ENCODE peak calls at places on chromosomes 5 and 9, in six cellular contexts. K is H1, J is mesenchymal stem cell, U is neuronal stem cell, N is H9, G is IMR-90. D is an unnamed sample.

GRCh38 chr5:19479562-19479961 is 508.4 kb downstream of the CDH18 start:
- DNase-seq in K (no peak), J (no peak), U (no peak), N (no peak), G (no peak), D (no peak)

GRCh38 chr5:1755321-1755949 is 44.2 kb downstream of the MRPL36 start:
- DNase-seq in K (no peak), J (no peak), U (no peak), N (peak; percentile 24), G (no peak), D (no peak)

GRCh38 chr9:134564431-134565170 is 77.0 kb upstream of the COL5A1 start:
- DNase-seq in K (no peak), J (peak; percentile 90), U (no peak), N (no peak), G (peak; percentile 94), D (no peak)

GRCh38 chr5:174725261-174725990 is 1.0 kb downstream of the MSX2 start:
- DNase-seq in K (no peak), J (no peak), U (no peak), N (no peak), G (no peak), D (no peak)

GRCh38 chr5:134769206-134769605 is 10.6 kb downstream of the DDX46 start:
- DNase-seq in K (no peak), J (peak; percentile 47), U (no peak), N (no peak), G (peak; percentile 70), D (peak; percentile 38)

GRCh38 chr9:69109152-69109551 is 64.9 kb upstream of the TJP2 start:
- DNase-seq in K (no peak), J (no peak), U (no peak), N (no peak), G (no peak), D (peak; percentile 93)

GRCh38 chr5:133825631-133826289 is 142.7 kb downstream of the C5orf15 start:
- DNase-seq in K (no peak), J (no peak), U (no peak), N (no peak), G (no peak), D (no peak)

GRCh38 chr9:134364391-134365114 is 38.3 kb downstream of the RXRA start:
- DNase-seq in K (no peak), J (no peak), U (no peak), N (no peak), G (no peak), D (no peak)

GRCh38 chr5:132886064-132886823 is 12.8 kb downstream of the LEAP2 start:
- DNase-seq in K (no peak), J (no peak), U (no peak), N (no peak), G (no peak), D (no peak)

GRCh38 chr5:14595189-14595588 is 13.6 kb downstream of the OTULINL start:
- DNase-seq in K (no peak), J (peak; percentile 93), U (no peak), N (no peak), G (no peak), D (no peak)

GRCh38 chr9:87006956-87007355 is 59.6 kb upstream of the GAS1 start:
- DNase-seq in K (no peak), J (no peak), U (no peak), N (no peak), G (no peak), D (no peak)

GRCh38 chr5:998276-998974 is 10.2 kb upstream of the NKD2 start:
- DNase-seq in K (no peak), J (no peak), U (no peak), N (no peak), G (no peak), D (no peak)

GRCh38 chr9:134358026-134358967 is 32.0 kb downstream of the RXRA start:
- DNase-seq in K (no peak), J (no peak), U (no peak), N (no peak), G (peak; percentile 21), D (peak; percentile 79)

GRCh38 chr5:67730917-67731474 is 484.6 kb upstream of the PIK3R1 start:
- DNase-seq in K (no peak), J (no peak), U (no peak), N (no peak), G (no peak), D (no peak)

GRCh38 chr5:153445875-153446567 is 44.4 kb upstream of the GRIA1 start:
- DNase-seq in K (no peak), J (peak; percentile 61), U (no peak), N (no peak), G (no peak), D (no peak)

GRCh38 chr5:158921441-158922262 is 178.1 kb downstream of the EBF1 start:
- DNase-seq in K (no peak), J (no peak), U (no peak), N (no peak), G (no peak), D (no peak)

GRCh38 chr5:16936150-16937022 is at the start of gene MYO10:
- DNase-seq in K (peak; percentile 50), J (peak; percentile 78), U (peak; percentile 93), N (peak; percentile 93), G (peak; percentile 80), D (peak; percentile 92)

GRCh38 chr9:764105-764524 is 77.4 kb upstream of the DMRT1 start:
- DNase-seq in K (peak; percentile 67), J (peak; percentile 84), U (peak; percentile 42), N (peak; percentile 90), G (peak; percentile 56), D (peak; percentile 83)

GRCh38 chr9:109238125-109238524 is 71.1 kb upstream of the FRRS1L start:
- DNase-seq in K (no peak), J (no peak), U (no peak), N (no peak), G (no peak), D (no peak)

GRCh38 chr9:77726814-77727213 is 78.7 kb upstream of the GNA14 start:
- DNase-seq in K (no peak), J (no peak), U (no peak), N (no peak), G (no peak), D (no peak)
- H4K91ac ChIP-seq in K (no peak overlapping the region), J (no peak overlapping the region), U (no peak overlapping the region), N (no peak overlapping the region), G (no peak overlapping the region), D (no peak overlapping the region)

GRCh38 chr5:54704341-54704740 is 186.8 kb downstream of the SNX18 start:
- DNase-seq in K (no peak), J (peak; percentile 77), U (no peak), N (no peak), G (peak; percentile 81), D (no peak)

GRCh38 chr5:54703568-54704255 is 186.2 kb downstream of the SNX18 start:
- DNase-seq in K (no peak), J (peak; percentile 22), U (no peak), N (no peak), G (no peak), D (no peak)

GRCh38 chr5:54702470-54702869 is 184.9 kb downstream of the SNX18 start:
- DNase-seq in K (no peak), J (peak; percentile 62), U (no peak), N (no peak), G (peak; percentile 9), D (no peak)

GRCh38 chr5:54703091-54703490 is 185.5 kb downstream of the SNX18 start:
- DNase-seq in K (no peak), J (peak; percentile 76), U (peak; percentile 14), N (no peak), G (peak; percentile 93), D (no peak)

DNA sequence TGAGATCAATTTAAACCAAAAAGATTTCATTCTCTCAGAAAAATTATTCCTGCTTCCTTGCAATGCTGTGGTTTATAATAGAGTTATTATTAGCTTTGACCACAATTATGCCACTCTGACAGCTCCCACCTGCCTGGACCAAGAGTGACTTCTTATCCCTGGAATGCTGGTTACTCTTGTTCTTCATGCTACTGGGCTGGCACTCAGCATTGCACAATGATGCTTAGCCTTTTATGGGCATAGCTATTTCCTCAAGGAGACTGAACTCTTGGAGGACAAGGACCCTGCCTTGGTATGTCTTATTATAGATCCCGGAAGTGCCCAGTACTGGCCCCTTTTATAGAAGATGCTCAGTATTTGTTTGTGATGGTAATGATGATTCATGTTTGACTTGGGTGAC is 183.6 kb downstream of the SNX18 start:
- DNase-seq in K (no peak), J (peak; percentile 96), U (no peak), N (no peak), G (peak; percentile 99), D (peak; percentile 82)
- H3K4me1 ChIP-seq in K (peaks cover 9% of the 10 kb centered on the region), J (peaks cover 6% of the 10 kb centered on the region), U (peaks cover 10% of the 10 kb centered on the region), N (no peaks in the 10 kb centered on the region), G (peaks cover 31% of the 10 kb centered on the region), D (peaks cover 3% of the 10 kb centered on the region)

DNA sequence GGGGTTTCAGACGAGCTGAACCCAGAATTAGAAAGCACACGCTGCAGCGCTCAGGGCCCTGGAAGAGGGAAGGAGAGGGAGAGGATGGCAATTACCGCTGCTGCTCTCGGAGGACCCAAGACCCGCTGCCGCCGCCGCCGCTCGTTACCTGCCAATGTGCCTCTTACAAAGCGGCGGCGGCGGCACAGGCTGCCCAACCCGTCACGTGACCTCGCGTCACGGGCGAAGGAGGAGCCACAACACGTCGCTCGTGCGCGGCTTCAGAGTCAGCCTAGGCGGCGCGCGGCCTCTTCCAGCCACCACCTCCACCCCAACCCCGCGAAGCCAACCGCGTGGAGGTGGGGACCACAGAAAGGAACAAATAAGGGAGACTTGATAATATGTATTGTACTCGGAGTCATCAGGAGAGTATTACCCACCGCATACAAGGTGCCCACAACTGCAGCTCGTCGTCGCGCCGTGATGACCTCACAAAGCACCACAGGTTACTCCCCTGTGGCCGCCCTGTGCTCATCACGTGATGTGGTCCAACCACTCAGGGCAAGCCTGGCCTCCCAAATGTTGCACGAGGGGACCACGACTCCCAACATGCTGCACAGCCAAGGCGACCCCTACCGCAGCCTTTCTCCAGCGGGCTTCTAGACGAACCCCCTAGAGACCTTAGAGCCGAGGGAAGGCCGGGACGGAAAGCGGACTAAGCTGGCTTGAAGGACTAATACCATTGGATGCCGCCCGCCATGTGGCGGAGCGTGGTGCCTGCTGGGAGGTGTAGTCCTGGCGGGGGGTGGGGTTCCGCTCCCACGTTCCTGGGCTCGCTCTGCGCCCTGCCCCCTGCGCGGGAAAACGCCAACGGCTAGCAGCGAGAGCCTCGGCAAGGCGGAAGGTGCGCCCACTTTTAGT is at the start of gene UBAP2:
- DNase-seq in K (peak; percentile 88), J (peak; percentile 98), U (peak; percentile 99), N (peak; percentile 98), G (peak; percentile 97), D (peak; percentile 97)
- H3K4ac ChIP-seq in K (peak within 1 kb of the TSS; percentile 72), J (peak within 1 kb of the TSS; percentile 95), U (peak within 1 kb of the TSS; percentile 11), N (peak within 1 kb of the TSS; percentile 1), G (peak within 1 kb of the TSS; percentile 96), D (peak within 1 kb of the TSS; percentile 94)

DNA sequence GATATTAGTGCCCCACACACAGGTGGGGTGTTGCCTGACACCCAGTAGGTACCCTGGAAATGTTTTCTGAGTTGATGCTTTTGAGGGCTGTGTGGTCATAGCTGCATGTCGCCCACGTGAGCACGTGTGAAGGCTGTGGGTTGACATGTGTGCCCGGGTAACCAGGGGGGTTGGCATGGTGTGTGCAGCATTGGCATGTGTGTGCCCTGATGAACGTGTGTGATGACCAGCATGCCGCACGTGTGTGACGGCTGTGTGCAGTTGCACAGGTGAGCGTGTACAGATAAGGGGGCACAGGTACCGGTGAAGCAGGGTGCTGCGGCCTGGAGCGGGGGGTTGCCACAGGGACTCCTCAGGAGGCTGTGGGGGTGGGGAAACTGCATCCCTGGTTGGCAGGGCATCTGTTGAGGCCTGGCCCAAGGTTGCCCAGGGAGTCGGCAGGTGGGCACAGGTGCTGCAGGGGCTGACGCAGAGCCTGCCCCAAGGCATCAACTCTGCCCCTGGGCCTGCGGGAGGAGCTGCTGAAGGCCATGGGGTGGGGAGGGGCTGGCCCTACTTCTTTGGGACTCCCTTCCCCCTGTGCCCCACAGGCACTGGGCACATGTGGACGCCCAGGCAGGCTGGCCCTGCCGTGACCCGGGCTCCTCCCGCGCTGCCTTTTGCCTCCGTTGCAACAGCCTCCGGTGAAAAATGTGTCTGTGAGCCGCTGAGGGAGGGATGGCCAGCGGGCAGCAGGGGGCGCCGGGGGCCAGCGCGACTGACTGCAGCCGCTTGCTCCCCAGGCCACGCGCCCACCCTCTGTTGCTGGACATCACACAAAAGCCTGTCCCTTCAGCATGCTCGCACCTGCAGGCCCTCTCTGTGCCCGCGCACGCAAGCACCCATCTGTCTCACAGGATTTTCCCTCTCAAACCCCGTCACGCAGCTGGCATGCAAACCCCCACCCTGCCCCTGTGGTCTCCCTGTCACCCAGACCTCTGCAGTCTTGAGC is 2.2 kb downstream of the UNC5A start:
- DNase-seq in K (no peak), J (peak; percentile 29), U (peak; percentile 60), N (peak; percentile 78), G (no peak), D (no peak)
- H4K91ac ChIP-seq in K (no peak overlapping the region), J (no peak overlapping the region), U (no peak overlapping the region), N (no peak overlapping the region), G (no peak overlapping the region), D (no peak overlapping the region)